ENCODE peak calls at places on chromosome 3, in ten cellular contexts. One of them, this sample, is unnamed.

GRCh38 chr3:49900491-49901153 is 3.1 kb downstream of the MST1R start:
- DNase-seq in upper lobe of left lung: peak
- DNase-seq in HL-60: no peak
- DNase-seq in GM12878: no peak
- DNase-seq in HepG2: no peak
- DNase-seq in stomach: peak
- DNase-seq in prostate gland: peak
- DNase-seq in sigmoid colon: no peak
- DNase-seq in spleen: no peak
- DNase-seq in GM12891: no peak
- DNase-seq in this sample: no peak

GRCh38 chr3:146590521-146590920 is 14.6 kb downstream of the PLSCR5 start:
- DNase-seq in upper lobe of left lung: no peak
- DNase-seq in HL-60: no peak
- DNase-seq in GM12878: no peak
- DNase-seq in HepG2: no peak
- DNase-seq in stomach: no peak
- DNase-seq in prostate gland: no peak
- DNase-seq in sigmoid colon: no peak
- DNase-seq in spleen: no peak
- DNase-seq in GM12891: no peak
- DNase-seq in this sample: no peak

GRCh38 chr3:130395916-130396315 is 50.4 kb downstream of the COL6A5 start:
- DNase-seq in upper lobe of left lung: no peak
- DNase-seq in HL-60: no peak
- DNase-seq in GM12878: no peak
- DNase-seq in HepG2: peak
- DNase-seq in stomach: no peak
- DNase-seq in prostate gland: no peak
- DNase-seq in sigmoid colon: no peak
- DNase-seq in spleen: no peak
- DNase-seq in GM12891: no peak
- DNase-seq in this sample: peak

GRCh38 chr3:52119056-52119455 is 35.2 kb downstream of the POC1A start:
- DNase-seq in upper lobe of left lung: no peak
- DNase-seq in HL-60: no peak
- DNase-seq in GM12878: no peak
- DNase-seq in HepG2: no peak
- DNase-seq in stomach: no peak
- DNase-seq in prostate gland: no peak
- DNase-seq in sigmoid colon: peak
- DNase-seq in spleen: peak
- DNase-seq in GM12891: no peak
- DNase-seq in this sample: no peak

GRCh38 chr3:190375671-190376070 is 12.3 kb upstream of the CLDN16 start:
- DNase-seq in upper lobe of left lung: no peak
- DNase-seq in HL-60: no peak
- DNase-seq in GM12878: no peak
- DNase-seq in HepG2: no peak
- DNase-seq in stomach: no peak
- DNase-seq in prostate gland: no peak
- DNase-seq in sigmoid colon: no peak
- DNase-seq in spleen: no peak
- DNase-seq in GM12891: no peak
- DNase-seq in this sample: no peak

GRCh38 chr3:99410789-99411311 is 227.5 kb upstream of the COL8A1 start:
- DNase-seq in upper lobe of left lung: no peak
- DNase-seq in HL-60: no peak
- DNase-seq in GM12878: peak
- DNase-seq in HepG2: no peak
- DNase-seq in stomach: no peak
- DNase-seq in prostate gland: no peak
- DNase-seq in sigmoid colon: no peak
- DNase-seq in spleen: peak
- DNase-seq in GM12891: no peak
- DNase-seq in this sample: no peak

GRCh38 chr3:152362086-152362485 is 93.4 kb downstream of the MBNL1 start:
- DNase-seq in upper lobe of left lung: no peak
- DNase-seq in HL-60: no peak
- DNase-seq in GM12878: no peak
- DNase-seq in HepG2: no peak
- DNase-seq in stomach: no peak
- DNase-seq in prostate gland: no peak
- DNase-seq in sigmoid colon: no peak
- DNase-seq in spleen: no peak
- DNase-seq in GM12891: no peak
- DNase-seq in this sample: no peak

GRCh38 chr3:187165144-187165543 is 25.8 kb upstream of the RPL39L start:
- DNase-seq in upper lobe of left lung: no peak
- DNase-seq in HL-60: no peak
- DNase-seq in GM12878: no peak
- DNase-seq in HepG2: peak
- DNase-seq in stomach: no peak
- DNase-seq in prostate gland: peak
- DNase-seq in sigmoid colon: no peak
- DNase-seq in spleen: no peak
- DNase-seq in GM12891: no peak
- DNase-seq in this sample: no peak

GRCh38 chr3:121624147-121624852 is 31.1 kb downstream of the FBXO40 start:
- DNase-seq in upper lobe of left lung: no peak
- DNase-seq in HL-60: no peak
- DNase-seq in GM12878: no peak
- DNase-seq in HepG2: no peak
- DNase-seq in stomach: no peak
- DNase-seq in prostate gland: no peak
- DNase-seq in sigmoid colon: no peak
- DNase-seq in spleen: no peak
- DNase-seq in GM12891: no peak
- DNase-seq in this sample: no peak

GRCh38 chr3:33941804-33942203 is 143.4 kb downstream of the PDCD6IP start:
- DNase-seq in upper lobe of left lung: no peak
- DNase-seq in HL-60: no peak
- DNase-seq in GM12878: peak
- DNase-seq in HepG2: no peak
- DNase-seq in stomach: no peak
- DNase-seq in prostate gland: no peak
- DNase-seq in sigmoid colon: no peak
- DNase-seq in spleen: no peak
- DNase-seq in GM12891: no peak
- DNase-seq in this sample: no peak

GRCh38 chr3:197407053-197407452 is 108.6 kb upstream of the DLG1 start:
- DNase-seq in upper lobe of left lung: peak
- DNase-seq in HL-60: no peak
- DNase-seq in GM12878: no peak
- DNase-seq in HepG2: no peak
- DNase-seq in stomach: no peak
- DNase-seq in prostate gland: no peak
- DNase-seq in sigmoid colon: no peak
- DNase-seq in spleen: peak
- DNase-seq in GM12891: no peak
- DNase-seq in this sample: no peak

GRCh38 chr3:8446845-8447244 is 54.8 kb upstream of the LMCD1 start:
- DNase-seq in upper lobe of left lung: no peak
- DNase-seq in HL-60: no peak
- DNase-seq in GM12878: no peak
- DNase-seq in HepG2: no peak
- DNase-seq in stomach: no peak
- DNase-seq in prostate gland: no peak
- DNase-seq in sigmoid colon: no peak
- DNase-seq in spleen: no peak
- DNase-seq in GM12891: no peak
- DNase-seq in this sample: no peak

GRCh38 chr3:168213920-168214319 is 118.2 kb upstream of the GOLIM4 start:
- DNase-seq in upper lobe of left lung: no peak
- DNase-seq in HL-60: no peak
- DNase-seq in GM12878: peak
- DNase-seq in HepG2: no peak
- DNase-seq in stomach: no peak
- DNase-seq in prostate gland: no peak
- DNase-seq in sigmoid colon: no peak
- DNase-seq in spleen: no peak
- DNase-seq in GM12891: no peak
- DNase-seq in this sample: no peak

GRCh38 chr3:42031808-42032475 is 59.2 kb upstream of the TRAK1 start:
- DNase-seq in upper lobe of left lung: no peak
- DNase-seq in HL-60: no peak
- DNase-seq in GM12878: no peak
- DNase-seq in HepG2: no peak
- DNase-seq in stomach: no peak
- DNase-seq in prostate gland: peak
- DNase-seq in sigmoid colon: peak
- DNase-seq in spleen: no peak
- DNase-seq in GM12891: no peak
- DNase-seq in this sample: peak

GRCh38 chr3:115156255-115156654 is 9.2 kb upstream of the ZBTB20 start:
- DNase-seq in upper lobe of left lung: no peak
- DNase-seq in HL-60: no peak
- DNase-seq in GM12878: no peak
- DNase-seq in HepG2: no peak
- DNase-seq in stomach: no peak
- DNase-seq in prostate gland: no peak
- DNase-seq in sigmoid colon: no peak
- DNase-seq in spleen: no peak
- DNase-seq in GM12891: no peak
- DNase-seq in this sample: no peak

GRCh38 chr3:4945318-4945717 is 33.9 kb upstream of the BHLHE40 start:
- DNase-seq in upper lobe of left lung: no peak
- DNase-seq in HL-60: no peak
- DNase-seq in GM12878: no peak
- DNase-seq in HepG2: no peak
- DNase-seq in stomach: no peak
- DNase-seq in prostate gland: no peak
- DNase-seq in sigmoid colon: no peak
- DNase-seq in spleen: no peak
- DNase-seq in GM12891: no peak
- DNase-seq in this sample: no peak

GRCh38 chr3:27080126-27080525 is 289.1 kb downstream of the NEK10 start:
- DNase-seq in upper lobe of left lung: no peak
- DNase-seq in HL-60: no peak
- DNase-seq in GM12878: no peak
- DNase-seq in HepG2: no peak
- DNase-seq in stomach: no peak
- DNase-seq in prostate gland: no peak
- DNase-seq in sigmoid colon: no peak
- DNase-seq in spleen: no peak
- DNase-seq in GM12891: no peak
- DNase-seq in this sample: no peak

GRCh38 chr3:57918123-57918837 is 89.9 kb upstream of the FLNB start:
- DNase-seq in upper lobe of left lung: no peak
- DNase-seq in HL-60: no peak
- DNase-seq in GM12878: no peak
- DNase-seq in HepG2: no peak
- DNase-seq in stomach: no peak
- DNase-seq in prostate gland: no peak
- DNase-seq in sigmoid colon: no peak
- DNase-seq in spleen: no peak
- DNase-seq in GM12891: no peak
- DNase-seq in this sample: no peak
- TF ChIP-seq POLR2AphosphoS5 in upper lobe of left lung: no peak
- TF ChIP-seq POLR2AphosphoS5 in HL-60: no peak
- TF ChIP-seq POLR2AphosphoS5 in GM12878: no peak
- TF ChIP-seq POLR2AphosphoS5 in HepG2: no peak
- TF ChIP-seq POLR2AphosphoS5 in stomach: no peak
- TF ChIP-seq POLR2AphosphoS5 in prostate gland: peak
- TF ChIP-seq POLR2AphosphoS5 in sigmoid colon: no peak
- TF ChIP-seq POLR2AphosphoS5 in spleen: no peak
- TF ChIP-seq POLR2AphosphoS5 in GM12891: no peak
- TF ChIP-seq POLR2AphosphoS5 in this sample: no peak

GRCh38 chr3:82274897-82275296 is 513.5 kb upstream of the GBE1 start:
- DNase-seq in upper lobe of left lung: no peak
- DNase-seq in HL-60: no peak
- DNase-seq in GM12878: no peak
- DNase-seq in HepG2: no peak
- DNase-seq in stomach: no peak
- DNase-seq in prostate gland: no peak
- DNase-seq in sigmoid colon: no peak
- DNase-seq in spleen: no peak
- DNase-seq in GM12891: no peak
- DNase-seq in this sample: no peak

GRCh38 chr3:82281205-82281604 is 519.8 kb upstream of the GBE1 start:
- DNase-seq in upper lobe of left lung: no peak
- DNase-seq in HL-60: no peak
- DNase-seq in GM12878: no peak
- DNase-seq in HepG2: no peak
- DNase-seq in stomach: no peak
- DNase-seq in prostate gland: no peak
- DNase-seq in sigmoid colon: no peak
- DNase-seq in spleen: no peak
- DNase-seq in GM12891: no peak
- DNase-seq in this sample: no peak

GRCh38 chr3:82276992-82277391 is 515.5 kb upstream of the GBE1 start:
- DNase-seq in upper lobe of left lung: no peak
- DNase-seq in HL-60: no peak
- DNase-seq in GM12878: no peak
- DNase-seq in HepG2: no peak
- DNase-seq in stomach: no peak
- DNase-seq in prostate gland: no peak
- DNase-seq in sigmoid colon: no peak
- DNase-seq in spleen: no peak
- DNase-seq in GM12891: no peak
- DNase-seq in this sample: no peak
- TF ChIP-seq POLR2AphosphoS5 in upper lobe of left lung: no peak
- TF ChIP-seq POLR2AphosphoS5 in HL-60: no peak
- TF ChIP-seq POLR2AphosphoS5 in GM12878: no peak
- TF ChIP-seq POLR2AphosphoS5 in HepG2: no peak
- TF ChIP-seq POLR2AphosphoS5 in stomach: no peak
- TF ChIP-seq POLR2AphosphoS5 in prostate gland: no peak
- TF ChIP-seq POLR2AphosphoS5 in sigmoid colon: no peak
- TF ChIP-seq POLR2AphosphoS5 in spleen: no peak
- TF ChIP-seq POLR2AphosphoS5 in GM12891: no peak
- TF ChIP-seq POLR2AphosphoS5 in this sample: no peak

GRCh38 chr3:77256584-77257488 is 216.9 kb downstream of the ROBO2 start:
- DNase-seq in upper lobe of left lung: no peak
- DNase-seq in HL-60: no peak
- DNase-seq in GM12878: no peak
- DNase-seq in HepG2: no peak
- DNase-seq in stomach: no peak
- DNase-seq in prostate gland: no peak
- DNase-seq in sigmoid colon: no peak
- DNase-seq in spleen: no peak
- DNase-seq in GM12891: no peak
- DNase-seq in this sample: no peak

GRCh38 chr3:77254967-77255831 is 215.3 kb downstream of the ROBO2 start:
- DNase-seq in upper lobe of left lung: no peak
- DNase-seq in HL-60: peak
- DNase-seq in GM12878: no peak
- DNase-seq in HepG2: peak
- DNase-seq in stomach: peak
- DNase-seq in prostate gland: peak
- DNase-seq in sigmoid colon: no peak
- DNase-seq in spleen: no peak
- DNase-seq in GM12891: peak
- DNase-seq in this sample: no peak

GRCh38 chr3:77259701-77260100 is 219.8 kb downstream of the ROBO2 start:
- DNase-seq in upper lobe of left lung: no peak
- DNase-seq in HL-60: no peak
- DNase-seq in GM12878: no peak
- DNase-seq in HepG2: no peak
- DNase-seq in stomach: no peak
- DNase-seq in prostate gland: no peak
- DNase-seq in sigmoid colon: no peak
- DNase-seq in spleen: no peak
- DNase-seq in GM12891: no peak
- DNase-seq in this sample: no peak
- TF ChIP-seq POLR2AphosphoS5 in upper lobe of left lung: no peak
- TF ChIP-seq POLR2AphosphoS5 in HL-60: no peak
- TF ChIP-seq POLR2AphosphoS5 in GM12878: no peak
- TF ChIP-seq POLR2AphosphoS5 in HepG2: no peak
- TF ChIP-seq POLR2AphosphoS5 in stomach: no peak
- TF ChIP-seq POLR2AphosphoS5 in prostate gland: no peak
- TF ChIP-seq POLR2AphosphoS5 in sigmoid colon: no peak
- TF ChIP-seq POLR2AphosphoS5 in spleen: no peak
- TF ChIP-seq POLR2AphosphoS5 in GM12891: no peak
- TF ChIP-seq POLR2AphosphoS5 in this sample: no peak

GRCh38 chr3:148955544-148956346 is 35.6 kb upstream of the GYG1 start:
- DNase-seq in upper lobe of left lung: no peak
- DNase-seq in HL-60: no peak
- DNase-seq in GM12878: no peak
- DNase-seq in HepG2: peak
- DNase-seq in stomach: peak
- DNase-seq in prostate gland: peak
- DNase-seq in sigmoid colon: peak
- DNase-seq in spleen: no peak
- DNase-seq in GM12891: no peak
- DNase-seq in this sample: no peak
- TF ChIP-seq POLR2AphosphoS5 in upper lobe of left lung: no peak
- TF ChIP-seq POLR2AphosphoS5 in HL-60: no peak
- TF ChIP-seq POLR2AphosphoS5 in GM12878: no peak
- TF ChIP-seq POLR2AphosphoS5 in HepG2: no peak
- TF ChIP-seq POLR2AphosphoS5 in stomach: peak
- TF ChIP-seq POLR2AphosphoS5 in prostate gland: peak
- TF ChIP-seq POLR2AphosphoS5 in sigmoid colon: peak
- TF ChIP-seq POLR2AphosphoS5 in spleen: no peak
- TF ChIP-seq POLR2AphosphoS5 in GM12891: no peak
- TF ChIP-seq POLR2AphosphoS5 in this sample: peak